ENCODE peak calls at places on chromosomes 16 and 17, in five cellular contexts. Z is pancreas; Q is MM.1S; N is CD8-positive, alpha-beta memory T cell; I is PC-9. K is an unnamed sample. For H3K4me1, the result is how much of the 10 kb centered on the place peaks cover.

GRCh38 chr16:29745853-29746345 is at the start of gene C16orf54:
- DNase-seq in Z (no peak), Q (peak), N (peak), I (no peak), K (peak)

GRCh38 chr16:77499373-77500285 is 64.8 kb upstream of the ADAMTS18 start:
- DNase-seq in Z (no peak), Q (no peak), N (no peak), I (no peak), K (no peak)

GRCh38 chr17:42617956-42618431 is 8.5 kb downstream of the TUBG1 start:
- DNase-seq in Z (peak), Q (peak), N (no peak), I (no peak), K (no peak)

GRCh38 chr16:58511933-58512815 is 3.1 kb upstream of the SETD6 start:
- DNase-seq in Z (peak), Q (peak), N (peak), I (peak), K (peak)

GRCh38 chr17:48882272-48882671 is 10.3 kb upstream of the ATP5MC1 start:
- DNase-seq in Z (no peak), Q (peak), N (no peak), I (no peak), K (no peak)

GRCh38 chr17:74992223-74992622 is 4.8 kb downstream of the CDR2L start:
- DNase-seq in Z (no peak), Q (no peak), N (no peak), I (peak), K (no peak)

GRCh38 chr17:78159575-78160158 is 8.7 kb upstream of the SYNGR2 start:
- DNase-seq in Z (no peak), Q (no peak), N (no peak), I (no peak), K (no peak)

GRCh38 chr17:28746611-28747045 is 2.8 kb downstream of the TRAF4 start:
- DNase-seq in Z (peak), Q (no peak), N (no peak), I (peak), K (no peak)

GRCh38 chr17:81814748-81815645 is 11.0 kb downstream of the GCGR start:
- DNase-seq in Z (peak), Q (no peak), N (no peak), I (peak), K (no peak)

GRCh38 chr16:23420011-23420410 is 33.0 kb downstream of the COG7 start:
- DNase-seq in Z (no peak), Q (no peak), N (no peak), I (no peak), K (no peak)

GRCh38 chr17:30920282-30920681 is 1.5 kb upstream of the ADAP2 start:
- DNase-seq in Z (no peak), Q (no peak), N (no peak), I (no peak), K (no peak)

GRCh38 chr17:72879877-72880276 is 212.6 kb downstream of the SLC39A11 start:
- DNase-seq in Z (no peak), Q (no peak), N (no peak), I (no peak), K (no peak)
- H3K27ac ChIP-seq in Z (no peak), Q (no peak), N (no peak), I (no peak), K (no peak)

GRCh38 chr17:38428150-38428642 is at the start of gene ARHGAP23:
- DNase-seq in Z (peak), Q (peak), N (peak), I (peak), K (no peak)
- H3K4me1 ChIP-seq in Z (under half), Q (under half), N (under half), I (under half), K (under half)

DNA sequence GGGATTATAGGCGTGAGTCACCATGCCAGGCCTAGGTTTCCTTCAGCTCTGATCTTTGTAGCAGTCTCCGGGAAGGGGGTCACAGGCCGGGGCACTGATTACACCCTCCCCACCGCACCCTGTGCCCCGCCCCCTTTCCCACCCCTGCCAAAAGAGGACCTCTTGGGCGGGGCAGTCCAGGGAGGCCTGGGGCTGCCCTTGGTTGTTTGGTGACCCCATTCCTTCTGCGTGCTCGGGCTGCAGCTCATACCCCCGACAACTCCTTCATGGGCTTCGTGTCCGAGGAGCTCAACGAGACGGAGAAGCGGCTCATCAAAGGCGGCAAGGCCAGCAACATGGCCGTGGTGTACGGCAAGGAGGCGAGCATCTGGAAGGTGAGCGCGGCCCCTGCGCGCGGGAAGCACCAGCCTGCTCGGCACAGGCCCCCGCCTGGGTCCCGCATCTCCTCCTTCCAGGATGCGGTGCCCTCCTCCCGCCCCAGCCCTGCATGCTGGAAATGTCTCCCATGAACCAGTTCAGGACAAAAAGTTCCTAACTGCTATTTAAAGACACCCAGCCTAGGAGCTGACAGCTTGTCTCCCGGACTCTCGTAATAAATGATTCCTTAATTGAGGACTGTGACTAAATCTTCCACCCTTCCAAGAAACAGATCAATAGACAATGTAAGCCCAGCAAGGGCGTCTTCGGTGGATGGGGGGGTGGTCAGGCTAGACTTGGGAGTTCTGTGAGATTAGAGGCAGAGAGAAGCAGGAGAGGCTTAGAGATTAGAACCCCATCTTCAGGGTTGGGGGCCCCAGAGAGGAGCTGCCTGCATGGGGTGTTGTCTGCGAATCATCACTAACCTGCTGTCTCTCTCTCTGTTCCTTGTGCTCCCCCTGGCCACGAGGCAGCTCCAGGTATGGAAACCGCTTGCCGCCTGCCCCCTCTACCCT is 64.5 kb downstream of the MGAT5B start:
- DNase-seq in Z (no peak), Q (no peak), N (no peak), I (no peak), K (no peak)
- H3K27ac ChIP-seq in Z (no peak), Q (no peak), N (no peak), I (no peak), K (no peak)

GRCh38 chr17:4532860-4533521 is 22.2 kb downstream of the MYBBP1A start:
- DNase-seq in Z (no peak), Q (no peak), N (no peak), I (no peak), K (peak)

GRCh38 chr17:4531988-4532736 is 23.0 kb downstream of the MYBBP1A start:
- DNase-seq in Z (no peak), Q (no peak), N (no peak), I (no peak), K (peak)

GRCh38 chr17:4534515-4534914 is 20.7 kb downstream of the MYBBP1A start:
- DNase-seq in Z (no peak), Q (no peak), N (no peak), I (no peak), K (peak)

GRCh38 chr17:4534928-4535666 is 20.1 kb downstream of the MYBBP1A start:
- DNase-seq in Z (no peak), Q (no peak), N (no peak), I (no peak), K (peak)

DNA sequence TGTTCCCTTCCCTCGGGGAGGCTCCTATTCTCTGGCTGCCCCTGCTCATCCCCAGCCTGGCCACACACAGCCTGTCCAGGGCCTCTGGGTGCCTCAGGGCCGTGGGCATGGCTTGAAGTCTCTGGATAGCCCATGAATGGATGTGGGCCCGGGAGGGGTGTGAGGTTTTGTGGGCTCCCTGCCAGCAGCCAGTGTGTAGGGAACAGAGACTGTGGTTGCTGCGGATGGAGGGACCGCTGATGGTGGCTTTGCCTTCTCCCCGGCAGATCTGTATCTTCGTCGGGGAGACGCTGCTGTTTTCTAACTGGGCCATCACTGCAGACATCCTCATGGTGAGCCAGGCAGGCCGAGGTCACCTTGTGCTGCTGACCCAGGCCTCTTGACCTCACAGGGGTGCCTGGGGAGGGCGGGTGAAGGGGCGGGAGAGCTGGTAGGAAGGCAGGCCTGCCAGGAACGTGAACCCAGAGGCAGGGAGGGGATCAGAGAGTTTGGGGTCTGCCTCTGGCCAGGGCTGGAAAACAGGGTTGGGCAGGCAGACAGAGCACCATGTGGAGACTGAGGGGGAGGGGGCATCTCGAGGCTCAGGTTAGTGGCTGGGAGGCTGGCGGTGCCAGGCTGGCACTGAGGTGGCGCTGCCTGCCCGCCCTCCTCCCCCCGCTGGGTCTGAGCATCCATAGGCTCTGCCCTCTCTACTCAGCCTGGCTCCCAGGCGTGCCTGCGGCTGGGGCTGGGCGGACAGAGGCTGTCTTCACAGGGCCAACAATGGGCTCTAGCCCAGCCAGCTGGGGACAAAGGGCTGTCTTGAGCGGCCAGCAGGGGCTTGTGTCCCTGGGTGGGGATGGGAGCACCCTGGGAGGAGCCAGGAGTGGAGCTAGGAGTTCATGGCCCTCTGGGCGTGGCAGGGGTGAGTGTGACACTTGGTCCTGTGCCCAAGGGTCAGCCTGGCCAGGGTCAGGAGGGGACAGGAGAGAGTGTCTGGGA is 21.4 kb downstream of the MYBBP1A start:
- DNase-seq in Z (no peak), Q (no peak), N (no peak), I (peak), K (peak)
- H3K4me1 ChIP-seq in Z (under half), Q (under half), N (under half), I (under half), K (under half)

DNA sequence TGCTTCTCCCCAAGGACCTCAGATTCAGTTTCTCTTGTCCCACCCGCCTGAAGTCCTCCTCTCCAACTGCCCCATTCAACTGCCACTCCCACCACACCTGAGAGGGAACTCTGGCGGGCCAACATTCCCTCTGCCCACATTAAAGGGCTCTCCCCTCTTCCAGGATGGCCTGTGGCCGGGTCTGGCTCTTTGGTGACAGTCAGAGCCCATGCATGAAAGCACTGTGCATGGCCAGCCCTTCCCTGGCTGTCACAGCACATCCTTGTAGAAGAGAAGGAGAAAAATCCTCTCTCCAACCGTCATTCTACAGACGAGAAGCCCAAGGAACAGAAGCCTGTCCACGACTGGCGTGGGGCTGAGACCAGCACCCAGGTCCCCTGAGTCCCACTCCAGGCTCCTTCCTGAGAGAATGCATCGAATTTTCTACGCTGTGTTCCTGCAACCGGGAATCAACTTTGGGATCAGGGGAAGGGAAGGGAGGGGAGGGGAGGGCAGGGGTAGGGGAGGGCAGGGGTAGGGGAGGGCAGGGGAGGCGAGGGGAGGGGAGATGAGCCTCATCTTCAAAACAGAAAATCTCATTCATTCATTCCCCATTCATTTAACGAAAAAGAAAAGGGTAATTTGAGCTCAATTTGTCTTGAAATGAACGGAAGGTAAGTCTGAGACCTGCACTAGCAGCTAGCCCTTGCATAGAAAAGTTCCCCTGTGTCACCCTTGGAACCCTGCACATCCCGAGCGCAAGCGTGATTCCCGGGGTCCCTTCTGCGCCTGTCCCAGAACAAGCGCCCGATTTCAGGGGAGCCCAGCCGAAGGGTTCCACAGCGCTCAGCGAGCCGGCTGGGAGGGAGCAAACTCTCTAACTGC is at the start of gene ABCC12:
- DNase-seq in Z (no peak), Q (no peak), N (no peak), I (no peak), K (no peak)
- H3K27ac ChIP-seq in Z (no peak), Q (no peak), N (no peak), I (peak), K (no peak)

DNA sequence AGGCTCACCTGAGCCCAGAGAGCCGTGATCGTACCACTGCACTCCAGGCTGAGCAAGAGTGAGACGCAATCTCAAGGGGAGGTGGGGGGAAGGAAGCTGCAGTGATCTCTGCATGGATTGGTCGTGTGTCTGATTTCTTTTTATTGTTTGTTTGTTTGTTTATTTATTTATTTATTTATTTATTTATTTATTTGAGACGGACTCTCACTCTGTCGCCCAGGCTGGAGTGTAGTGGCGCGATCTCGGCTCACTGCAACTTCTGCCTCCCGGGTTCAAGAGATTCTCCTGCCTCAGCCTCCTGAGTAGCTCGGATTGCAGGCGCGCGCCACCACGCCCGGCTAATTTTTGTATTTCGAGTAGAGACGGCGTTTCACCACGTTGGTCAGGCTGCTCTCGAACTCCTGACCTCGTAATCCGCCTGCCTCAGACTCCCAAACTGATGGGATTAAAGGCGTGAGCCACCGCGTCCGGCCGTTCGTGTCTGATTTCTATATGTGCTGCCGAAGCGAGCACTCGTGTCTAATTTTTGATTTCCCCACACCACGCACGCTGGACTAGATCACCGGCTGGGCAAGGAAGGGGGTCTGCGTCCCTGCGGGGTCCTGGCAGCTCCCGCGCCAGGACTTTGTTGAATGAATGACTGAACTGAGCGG is 448 bp upstream of the TNFRSF12A start:
- DNase-seq in Z (no peak), Q (no peak), N (no peak), I (no peak), K (no peak)
- H3K4me1 ChIP-seq in Z (under half), Q (under half), N (under half), I (under half), K (under half)

DNA sequence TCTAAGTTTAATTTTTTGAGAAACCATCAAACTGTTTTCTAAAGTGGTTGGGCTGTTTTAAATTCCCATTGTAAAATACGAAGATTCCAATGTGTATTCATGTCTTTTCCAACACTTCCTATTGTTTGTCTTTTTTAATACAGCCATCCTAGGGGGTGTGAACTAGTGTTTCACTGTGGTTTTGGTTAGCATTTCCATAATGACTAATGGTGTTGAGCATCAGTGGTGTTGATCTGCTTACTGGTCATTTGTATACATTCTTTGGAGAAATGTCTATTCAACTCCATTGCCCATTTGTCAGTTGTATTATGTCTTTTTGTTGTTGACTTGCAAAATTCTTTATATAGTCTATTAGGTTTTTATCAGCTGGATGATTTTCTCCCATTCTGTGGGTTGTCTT is 239.2 kb upstream of the AXIN2 start:
- DNase-seq in Z (no peak), Q (no peak), N (no peak), I (no peak), K (no peak)
- H3K27ac ChIP-seq in Z (no peak), Q (no peak), N (no peak), I (no peak), K (no peak)